ENCODE peak calls at places on chromosomes 11 and 22, in seven cellular contexts. U is brain microvascular endothelial cell, S is cardiac muscle cell, J is fibroblast of lung, G is heart right ventricle, K is ovary, F is type B pancreatic cell. X is an unnamed sample.

GRCh38 chr11:65537620-65538231 is 12.8 kb downstream of the SCYL1 start:
- DNase-seq in K (no peak), U (no peak), J (no peak), F (no peak), S (no peak), G (no peak), X (no peak)

GRCh38 chr11:61645179-61645868 is 34.9 kb upstream of the DAGLA start:
- DNase-seq in K (no peak), U (no peak), J (peak), S (no peak), F (no peak), G (no peak), X (no peak)

GRCh38 chr11:67404515-67405195 is 772 bp downstream of the TBC1D10C start:
- DNase-seq in G (no peak), S (no peak), K (no peak), U (no peak), F (no peak), J (no peak), X (no peak)

GRCh38 chr22:44088976-44089570 is 65.0 kb downstream of the PARVB start:
- DNase-seq in J (peak), K (no peak), U (peak), S (no peak), F (no peak), G (peak), X (peak)

GRCh38 chr22:50672041-50672440 is 582 bp upstream of the SHANK3 start:
- DNase-seq in G (no peak), K (no peak), U (no peak), J (no peak), S (no peak), F (peak), X (no peak)

GRCh38 chr22:45134313-45134712 is 29.4 kb upstream of the NUP50 start:
- DNase-seq in G (no peak), K (no peak), F (no peak), J (no peak), U (no peak), S (no peak), X (no peak)

GRCh38 chr11:83192846-83193245 is 666 bp upstream of the ANKRD42 start:
- DNase-seq in U (no peak), F (no peak), K (no peak), S (peak), J (no peak), G (no peak), X (no peak)

GRCh38 chr11:76251576-76251975 is 45.3 kb upstream of the WNT11 start:
- DNase-seq in F (no peak), G (no peak), U (no peak), S (peak), K (no peak), J (no peak), X (no peak)

GRCh38 chr22:49825436-49825835 is 2.2 kb downstream of the BRD1 start:
- DNase-seq in U (peak), F (no peak), J (peak), S (peak), G (no peak), K (no peak), X (peak)

GRCh38 chr11:104524276-104524675 is 360.3 kb upstream of the PDGFD start:
- DNase-seq in J (no peak), K (no peak), G (no peak), F (no peak), U (no peak), S (no peak), X (no peak)

GRCh38 chr11:34255101-34255500 is 102.7 kb downstream of the ABTB2 start:
- DNase-seq in G (no peak), J (no peak), S (no peak), K (no peak), F (no peak), U (no peak), X (no peak)

GRCh38 chr11:61700221-61700620 is 20.0 kb downstream of the DAGLA start:
- DNase-seq in J (peak), K (no peak), G (no peak), S (peak), F (no peak), U (peak), X (peak)

GRCh38 chr11:32312865-32313403 is 122.4 kb downstream of the WT1 start:
- DNase-seq in F (no peak), S (peak), U (peak), J (peak), K (peak), G (no peak), X (peak)

GRCh38 chr22:33022231-33022630 is 36.0 kb downstream of the SYN3 start:
- DNase-seq in U (no peak), F (no peak), G (no peak), K (no peak), J (no peak), S (no peak), X (no peak)

GRCh38 chr11:70662691-70663098 is 264.4 kb downstream of the CTTN start:
- DNase-seq in U (no peak), J (no peak), S (no peak), F (no peak), K (no peak), G (no peak), X (no peak)

GRCh38 chr22:49934144-49934890 is 15.9 kb downstream of the CRELD2 start:
- DNase-seq in S (no peak), G (peak), K (peak), F (no peak), J (peak), U (no peak), X (no peak)

GRCh38 chr11:106133529-106133928 is 56.1 kb downstream of the AASDHPPT start:
- DNase-seq in J (no peak), K (no peak), G (no peak), F (no peak), U (no peak), S (no peak), X (no peak)

GRCh38 chr11:106131998-106132397 is 54.5 kb downstream of the AASDHPPT start:
- DNase-seq in U (no peak), K (no peak), F (no peak), J (no peak), G (no peak), S (no peak), X (no peak)

GRCh38 chr11:106127604-106128003 is 50.1 kb downstream of the AASDHPPT start:
- DNase-seq in G (no peak), J (no peak), F (no peak), U (no peak), S (no peak), K (no peak), X (no peak)

GRCh38 chr11:106132582-106133354 is 55.3 kb downstream of the AASDHPPT start:
- DNase-seq in U (no peak), G (no peak), F (no peak), K (no peak), J (no peak), S (no peak), X (no peak)

GRCh38 chr11:106128740-106129139 is 51.3 kb downstream of the AASDHPPT start:
- DNase-seq in S (no peak), K (no peak), J (no peak), F (no peak), U (no peak), G (no peak), X (no peak)
- TF ChIP-seq CTCF in S (no peak), K (no peak), J (no peak), F (no peak), U (no peak), G (no peak), X (no peak)

GRCh38 chr11:728901-729491 is 18.3 kb upstream of the TALDO1 start:
- DNase-seq in F (no peak), J (no peak), K (no peak), G (no peak), S (no peak), U (no peak), X (no peak)
- TF ChIP-seq CTCF in F (no peak), J (no peak), K (no peak), G (no peak), S (no peak), U (no peak), X (no peak)

GRCh38 chr22:22110548-22111266 is 128.1 kb upstream of the TOP3B start:
- DNase-seq in S (peak), J (peak), K (no peak), G (peak), F (no peak), U (peak), X (peak)
- TF ChIP-seq CTCF in S (peak), J (peak), K (no peak), G (peak), F (peak), U (peak), X (peak)

DNA sequence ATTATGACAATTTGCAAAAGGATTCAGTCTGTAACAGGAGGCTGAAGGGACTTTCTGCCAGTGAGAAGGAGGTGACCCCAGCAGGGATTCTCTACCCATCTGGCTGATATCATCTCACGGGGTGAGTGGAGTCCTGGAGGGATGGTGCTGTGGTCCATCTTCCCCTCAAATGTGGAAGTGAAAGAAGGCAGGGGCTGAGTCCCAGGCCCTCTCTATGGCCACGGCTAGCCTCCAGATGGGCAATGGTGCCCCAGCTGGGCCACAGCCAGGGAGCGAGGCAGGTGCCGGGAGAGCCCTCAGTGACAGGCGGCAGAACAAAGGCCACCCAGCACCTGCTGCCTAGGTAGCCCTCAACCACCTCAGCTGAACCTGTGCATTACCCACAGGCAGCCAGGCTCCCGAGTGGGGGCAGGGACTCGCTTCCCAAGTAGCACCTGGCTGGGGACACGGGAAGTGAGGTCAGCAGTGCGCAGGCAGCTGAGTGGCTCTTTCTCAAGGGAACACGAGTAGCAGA is 6.7 kb downstream of the NECTIN1 start:
- DNase-seq in F (no peak), G (no peak), K (no peak), U (no peak), J (no peak), S (no peak), X (no peak)
- TF ChIP-seq CTCF in F (no peak), G (no peak), K (no peak), U (no peak), J (no peak), S (no peak), X (no peak)

GRCh38 chr11:9260182-9261146 is 4.7 kb downstream of the DENND5A start:
- DNase-seq in K (no peak), U (no peak), F (no peak), S (no peak), G (no peak), J (no peak), X (no peak)
- TF ChIP-seq CTCF in K (no peak), U (peak), F (peak), S (peak), G (peak), J (peak), X (peak)

DNA sequence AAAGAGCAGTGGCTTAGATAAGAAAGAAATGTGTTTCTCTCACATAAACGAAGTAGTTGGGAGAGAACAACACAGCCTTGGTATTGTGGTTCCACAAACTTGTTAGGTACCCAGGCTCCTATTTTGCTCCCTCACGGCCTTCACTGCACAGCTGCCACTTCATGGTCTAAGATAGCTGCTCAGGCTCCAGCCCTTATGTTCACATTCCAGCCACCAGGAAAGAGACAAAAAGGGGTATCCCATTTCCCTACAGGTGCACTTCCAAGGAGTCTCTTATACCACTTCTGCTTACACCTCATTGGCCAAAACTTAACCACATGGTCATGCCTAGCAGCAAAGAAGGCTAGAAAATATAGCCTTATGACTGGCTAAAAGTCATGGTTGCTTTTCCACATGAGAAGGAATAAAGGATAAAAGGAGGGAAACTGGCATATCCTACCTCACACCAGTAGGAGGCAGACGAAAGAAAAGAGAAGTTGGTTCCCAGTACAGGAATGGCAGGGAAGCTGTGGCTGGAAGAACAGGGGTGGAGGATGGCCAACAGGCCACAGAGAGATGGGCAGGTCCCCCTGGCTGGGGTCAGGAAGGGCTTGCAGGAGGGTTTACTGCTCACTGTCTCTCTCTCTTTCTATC is 5.4 kb upstream of the HDHD5 start:
- DNase-seq in S (no peak), K (no peak), U (no peak), F (no peak), J (no peak), G (no peak), X (no peak)
- TF ChIP-seq CTCF in S (peak), K (no peak), U (peak), F (peak), J (peak), G (no peak), X (peak)

DNA sequence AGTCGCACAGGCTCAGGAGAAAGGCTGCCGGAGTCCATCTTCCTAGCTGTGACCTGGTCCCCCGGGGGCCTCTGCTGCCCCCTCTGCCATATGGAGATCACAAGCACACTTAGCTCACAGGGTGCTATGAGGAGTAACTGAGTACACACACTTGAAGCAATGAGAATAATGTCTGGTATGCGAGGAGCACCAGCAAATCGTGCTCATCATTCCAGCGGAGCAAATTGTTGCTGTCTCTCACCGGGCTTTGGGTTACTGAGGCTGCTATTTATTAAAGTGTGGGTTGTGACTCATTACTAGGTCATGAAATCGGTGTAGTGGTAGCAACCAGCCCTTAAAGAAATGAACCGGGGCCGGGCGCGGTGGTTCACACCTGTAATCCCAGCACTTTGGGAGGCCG is 48.1 kb upstream of the EIF3D start:
- DNase-seq in S (peak), U (peak), F (no peak), G (no peak), J (peak), K (no peak), X (peak)
- TF ChIP-seq CTCF in S (no peak), U (no peak), F (no peak), G (no peak), J (no peak), K (no peak), X (peak)

GRCh38 chr11:26960265-26960664 is 33.6 kb upstream of the FIBIN start:
- DNase-seq in F (no peak), G (no peak), J (peak), K (no peak), U (peak), S (no peak), X (peak)

GRCh38 chr11:26958005-26958404 is 35.9 kb upstream of the FIBIN start:
- DNase-seq in S (no peak), J (no peak), U (no peak), K (no peak), G (no peak), F (no peak), X (no peak)

GRCh38 chr11:26958650-26959049 is 35.3 kb upstream of the FIBIN start:
- DNase-seq in F (no peak), K (no peak), J (no peak), S (no peak), U (no peak), G (no peak), X (no peak)

GRCh38 chr11:26964335-26964734 is 29.6 kb upstream of the FIBIN start:
- DNase-seq in U (no peak), S (peak), J (no peak), G (no peak), K (no peak), F (no peak), X (no peak)

DNA sequence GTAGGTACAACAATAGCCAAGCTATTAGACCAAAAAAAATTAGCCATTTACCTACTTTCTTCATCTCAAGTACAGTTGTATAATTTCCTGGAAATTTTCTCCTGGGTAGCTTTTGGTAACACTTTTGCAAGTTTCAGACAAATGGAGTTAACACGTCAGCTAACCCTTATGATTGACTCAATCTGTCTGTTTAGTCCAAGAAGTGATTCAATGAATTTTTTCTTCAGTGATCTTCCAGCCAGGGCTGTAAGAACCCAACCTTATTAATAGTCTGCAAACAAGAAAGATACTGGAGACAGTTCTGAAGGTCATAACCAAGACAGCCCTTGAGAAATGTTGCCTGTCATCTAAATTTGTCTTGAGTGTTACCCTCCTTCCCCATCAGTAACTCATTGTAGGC is 30.1 kb upstream of the FIBIN start:
- DNase-seq in S (peak), F (no peak), G (no peak), J (no peak), U (no peak), K (no peak), X (no peak)
- TF ChIP-seq CTCF in S (no peak), F (no peak), G (no peak), J (no peak), U (no peak), K (no peak), X (no peak)